ENCODE peak calls at places on chromosomes 2 and 18, in five cellular contexts. D, S, T, Y and O are unnamed samples.

GRCh38 chr2:36615214-36615613 is 17.2 kb upstream of the FEZ2 start:
- DNase-seq in S (no peak), D (no peak), T (no peak), Y (no peak), O (no peak)

GRCh38 chr18:75517286-75517685 is 89.8 kb upstream of the SMIM21 start:
- DNase-seq in Y (no peak), D (no peak), T (no peak), S (no peak), O (no peak)

GRCh38 chr2:186853871-186854435 is 5.0 kb upstream of the ZSWIM2 start:
- DNase-seq in T (no peak), D (no peak), Y (no peak), S (no peak), O (no peak)

GRCh38 chr18:3485153-3486149 is 35.5 kb downstream of the TGIF1 start:
- DNase-seq in D (no peak), S (no peak), T (no peak), Y (no peak), O (no peak)

GRCh38 chr2:226118471-226119429 is 680.9 kb downstream of the IRS1 start:
- DNase-seq in T (no peak), Y (no peak), S (no peak), D (no peak), O (no peak)

GRCh38 chr2:202877699-202878098 is 6.1 kb upstream of the ICA1L start:
- DNase-seq in S (no peak), D (no peak), Y (no peak), T (no peak), O (no peak)

GRCh38 chr2:31446848-31447247 is 32.3 kb upstream of the XDH start:
- DNase-seq in Y (no peak), D (no peak), T (no peak), S (no peak), O (no peak)

GRCh38 chr2:109513749-109514588 is 99.8 kb downstream of the SEPTIN10 start:
- DNase-seq in T (no peak), S (no peak), Y (no peak), D (peak), O (no peak)

GRCh38 chr2:186995092-186995491 is 146.1 kb upstream of the ZSWIM2 start:
- DNase-seq in Y (no peak), D (no peak), T (no peak), S (no peak), O (no peak)

GRCh38 chr2:177622516-177622915 is 229.9 kb downstream of the AGPS start:
- DNase-seq in S (no peak), Y (no peak), D (no peak), T (peak), O (peak)

GRCh38 chr2:29895296-29895695 is 26.1 kb downstream of the ALK start:
- DNase-seq in S (no peak), D (no peak), Y (no peak), T (no peak), O (no peak)

GRCh38 chr2:7620255-7620654 is 703.0 kb downstream of the RNF144A start:
- DNase-seq in Y (no peak), S (no peak), T (no peak), D (no peak), O (no peak)

GRCh38 chr18:76426738-76427305 is 68.2 kb downstream of the ZNF516 start:
- DNase-seq in D (no peak), S (no peak), T (no peak), Y (no peak), O (no peak)

GRCh38 chr2:178395941-178396585 is 54.9 kb downstream of the PRKRA start:
- DNase-seq in D (no peak), T (no peak), S (no peak), Y (no peak), O (no peak)

GRCh38 chr2:186068154-186068826 is 329.7 kb downstream of the FSIP2 start:
- DNase-seq in S (no peak), Y (no peak), D (no peak), T (no peak), O (no peak)

GRCh38 chr2:131410173-131410572 is 46.2 kb upstream of the RAB6D start:
- DNase-seq in S (no peak), Y (no peak), T (no peak), D (no peak), O (no peak)

GRCh38 chr2:151071382-151071781 is 190.3 kb downstream of the RBM43 start:
- DNase-seq in D (no peak), Y (no peak), T (peak), S (no peak), O (no peak)

GRCh38 chr18:10038268-10038667 is 124.5 kb downstream of the VAPA start:
- DNase-seq in Y (no peak), D (no peak), S (no peak), T (no peak), O (no peak)

GRCh38 chr18:49041677-49042570 is 91.2 kb upstream of the SMAD7 start:
- DNase-seq in D (no peak), S (peak), Y (peak), T (peak), O (peak)

GRCh38 chr2:235008584-235009044 is 56.8 kb downstream of the SH3BP4 start:
- DNase-seq in S (no peak), T (no peak), D (no peak), Y (no peak), O (no peak)